ENCODE peak calls at places on chromosomes 2 and 18, in four cellular contexts. One of them, this sample, is unnamed.

GRCh38 chr2:161344737-161345136 is 36.5 kb downstream of the PSMD14 start:
- DNase-seq in K562: no peak
- DNase-seq in HepG2: no peak
- DNase-seq in GM12878: no peak
- DNase-seq in this sample: no peak

GRCh38 chr2:2809771-2810170 is 478.7 kb upstream of the MYT1L start:
- DNase-seq in HepG2: no peak
- DNase-seq in K562: no peak
- DNase-seq in GM12878: no peak
- DNase-seq in this sample: no peak

GRCh38 chr2:95530734-95531133 is 46.2 kb upstream of the TRIM43B start:
- DNase-seq in HepG2: no peak
- DNase-seq in GM12878: peak
- DNase-seq in K562: no peak
- DNase-seq in this sample: no peak

GRCh38 chr2:241903121-241904010 is 33.8 kb downstream of the RTP5 start:
- DNase-seq in K562: no peak
- DNase-seq in HepG2: no peak
- DNase-seq in GM12878: no peak
- DNase-seq in this sample: no peak

GRCh38 chr2:161208527-161209139 is 48.4 kb downstream of the TANK start:
- DNase-seq in HepG2: peak
- DNase-seq in GM12878: no peak
- DNase-seq in K562: peak
- DNase-seq in this sample: no peak

GRCh38 chr2:61179701-61180639 is 18.0 kb downstream of the C2orf74 start:
- DNase-seq in GM12878: no peak
- DNase-seq in K562: peak
- DNase-seq in HepG2: no peak
- DNase-seq in this sample: peak

GRCh38 chr2:203623616-203624015 is 82.8 kb upstream of the CD28 start:
- DNase-seq in GM12878: no peak
- DNase-seq in K562: no peak
- DNase-seq in HepG2: no peak
- DNase-seq in this sample: no peak

GRCh38 chr2:140465301-140465700 is 1665.5 kb downstream of the LRP1B start:
- DNase-seq in GM12878: no peak
- DNase-seq in K562: no peak
- DNase-seq in HepG2: no peak
- DNase-seq in this sample: no peak

GRCh38 chr2:156445311-156446218 is 9.4 kb downstream of the GPD2 start:
- DNase-seq in GM12878: no peak
- DNase-seq in K562: peak
- DNase-seq in HepG2: no peak
- DNase-seq in this sample: no peak

GRCh38 chr2:176679306-176679705 is 410.1 kb downstream of the MTX2 start:
- DNase-seq in HepG2: no peak
- DNase-seq in K562: no peak
- DNase-seq in GM12878: no peak
- DNase-seq in this sample: no peak

GRCh38 chr2:43021791-43022500 is 204.5 kb downstream of the ZFP36L2 start:
- DNase-seq in HepG2: peak
- DNase-seq in K562: peak
- DNase-seq in GM12878: no peak
- DNase-seq in this sample: no peak

GRCh38 chr2:216139884-216140283 is 30.7 kb downstream of the XRCC5 start:
- DNase-seq in K562: peak
- DNase-seq in HepG2: peak
- DNase-seq in GM12878: no peak
- DNase-seq in this sample: peak

GRCh38 chr2:172095146-172095904 is 7.4 kb downstream of the DLX2 start:
- DNase-seq in GM12878: no peak
- DNase-seq in K562: no peak
- DNase-seq in HepG2: no peak
- DNase-seq in this sample: peak

GRCh38 chr2:27305516-27305915 is 2.7 kb downstream of the UCN start:
- DNase-seq in K562: no peak
- DNase-seq in GM12878: no peak
- DNase-seq in HepG2: no peak
- DNase-seq in this sample: no peak

GRCh38 chr2:104864280-104864599 is 10.3 kb downstream of the POU3F3 start:
- DNase-seq in HepG2: no peak
- DNase-seq in K562: no peak
- DNase-seq in GM12878: no peak
- DNase-seq in this sample: no peak

GRCh38 chr2:224104668-224105386 is 65.7 kb upstream of the SERPINE2 start:
- DNase-seq in HepG2: peak
- DNase-seq in K562: no peak
- DNase-seq in GM12878: no peak
- DNase-seq in this sample: no peak

GRCh38 chr2:148455791-148456190 is 188.8 kb upstream of the EPC2 start:
- DNase-seq in HepG2: peak
- DNase-seq in GM12878: no peak
- DNase-seq in K562: no peak
- DNase-seq in this sample: no peak

GRCh38 chr2:75055820-75056675 is 97.6 kb downstream of the POLE4 start:
- DNase-seq in GM12878: peak
- DNase-seq in HepG2: no peak
- DNase-seq in K562: no peak
- DNase-seq in this sample: no peak

GRCh38 chr18:49628119-49628518 is 66.3 kb downstream of the LIPG start:
- DNase-seq in GM12878: no peak
- DNase-seq in HepG2: no peak
- DNase-seq in K562: no peak
- DNase-seq in this sample: no peak

GRCh38 chr18:36693931-36694661 is 134.7 kb downstream of the TPGS2 start:
- DNase-seq in HepG2: peak
- DNase-seq in GM12878: no peak
- DNase-seq in K562: no peak
- DNase-seq in this sample: no peak

GRCh38 chr2:1134629-1135028 is 184.0 kb downstream of the SNTG2 start:
- DNase-seq in K562: no peak
- DNase-seq in GM12878: no peak
- DNase-seq in HepG2: no peak
- DNase-seq in this sample: no peak

GRCh38 chr18:63970803-63971191 is 916 bp downstream of the SERPINB8 start:
- DNase-seq in HepG2: no peak
- DNase-seq in K562: no peak
- DNase-seq in GM12878: no peak
- DNase-seq in this sample: no peak

GRCh38 chr2:35946431-35946991 is 409.1 kb upstream of the CRIM1 start:
- DNase-seq in HepG2: no peak
- DNase-seq in K562: no peak
- DNase-seq in GM12878: no peak
- DNase-seq in this sample: no peak

GRCh38 chr2:127255146-127255545 is 35.0 kb upstream of the CYP27C1 start:
- DNase-seq in HepG2: peak
- DNase-seq in K562: no peak
- DNase-seq in GM12878: no peak
- DNase-seq in this sample: no peak

GRCh38 chr18:75128051-75128605 is 80.8 kb downstream of the PTGR3 start:
- DNase-seq in GM12878: no peak
- DNase-seq in K562: no peak
- DNase-seq in HepG2: no peak
- DNase-seq in this sample: no peak

GRCh38 chr2:29215739-29216608 is 100.8 kb downstream of the CLIP4 start:
- DNase-seq in HepG2: no peak
- DNase-seq in GM12878: no peak
- DNase-seq in K562: no peak
- DNase-seq in this sample: peak

GRCh38 chr2:159094173-159094737 is 125.8 kb downstream of the TANC1 start:
- DNase-seq in K562: no peak
- DNase-seq in HepG2: no peak
- DNase-seq in GM12878: no peak
- DNase-seq in this sample: no peak

GRCh38 chr2:173149491-173149890 is 73.8 kb downstream of the MAP3K20 start:
- DNase-seq in K562: no peak
- DNase-seq in HepG2: no peak
- DNase-seq in GM12878: peak
- DNase-seq in this sample: no peak

GRCh38 chr18:55001625-55002024 is 42.4 kb upstream of the CCDC68 start:
- DNase-seq in K562: no peak
- DNase-seq in GM12878: no peak
- DNase-seq in HepG2: no peak
- DNase-seq in this sample: no peak

GRCh38 chr2:7812231-7812995 is 869.4 kb upstream of the ID2 start:
- DNase-seq in GM12878: no peak
- DNase-seq in K562: no peak
- DNase-seq in HepG2: no peak
- DNase-seq in this sample: no peak

GRCh38 chr2:72007402-72007801 is 140.3 kb downstream of the CYP26B1 start:
- DNase-seq in GM12878: no peak
- DNase-seq in K562: no peak
- DNase-seq in HepG2: no peak
- DNase-seq in this sample: no peak

GRCh38 chr2:100882645-100883613 is 63.0 kb downstream of the NPAS2 start:
- DNase-seq in GM12878: no peak
- DNase-seq in HepG2: peak
- DNase-seq in K562: no peak
- DNase-seq in this sample: no peak

GRCh38 chr2:70468898-70469297 is 84.7 kb downstream of the TGFA start:
- DNase-seq in HepG2: no peak
- DNase-seq in GM12878: no peak
- DNase-seq in K562: no peak
- DNase-seq in this sample: no peak

GRCh38 chr18:63997606-63998005 is 27.7 kb downstream of the SERPINB8 start:
- DNase-seq in K562: no peak
- DNase-seq in HepG2: no peak
- DNase-seq in GM12878: no peak
- DNase-seq in this sample: no peak

GRCh38 chr2:207061181-207061580 is 104.6 kb downstream of the KLF7 start:
- DNase-seq in HepG2: no peak
- DNase-seq in K562: no peak
- DNase-seq in GM12878: no peak
- DNase-seq in this sample: no peak

GRCh38 chr2:238461916-238462315 is 35.2 kb downstream of the ASB1 start:
- DNase-seq in GM12878: no peak
- DNase-seq in HepG2: peak
- DNase-seq in K562: no peak
- DNase-seq in this sample: no peak
- TF ChIP-seq NFIC in GM12878: no peak
- TF ChIP-seq NFIC in HepG2: no peak
- TF ChIP-seq NFIC in K562: no peak
- TF ChIP-seq NFIC in this sample: no peak

GRCh38 chr2:85481818-85482777 is 56.9 kb upstream of the MAT2A start:
- DNase-seq in GM12878: no peak
- DNase-seq in HepG2: no peak
- DNase-seq in K562: no peak
- DNase-seq in this sample: no peak
- TF ChIP-seq NFIC in GM12878: no peak
- TF ChIP-seq NFIC in HepG2: no peak
- TF ChIP-seq NFIC in K562: no peak
- TF ChIP-seq NFIC in this sample: no peak

GRCh38 chr2:63842149-63843061 is 709 bp downstream of the UGP2 start:
- DNase-seq in K562: peak
- DNase-seq in HepG2: peak
- DNase-seq in GM12878: no peak
- DNase-seq in this sample: peak

GRCh38 chr2:63845866-63846265 is 4.2 kb downstream of the UGP2 start:
- DNase-seq in GM12878: no peak
- DNase-seq in HepG2: no peak
- DNase-seq in K562: no peak
- DNase-seq in this sample: no peak

GRCh38 chr2:63843093-63843492 is 1.4 kb downstream of the UGP2 start:
- DNase-seq in HepG2: no peak
- DNase-seq in GM12878: no peak
- DNase-seq in K562: no peak
- DNase-seq in this sample: no peak

GRCh38 chr2:63844616-63845015 is 2.9 kb downstream of the UGP2 start:
- DNase-seq in GM12878: no peak
- DNase-seq in K562: no peak
- DNase-seq in HepG2: no peak
- DNase-seq in this sample: no peak

GRCh38 chr2:63843791-63844190 is 2.1 kb downstream of the UGP2 start:
- DNase-seq in GM12878: no peak
- DNase-seq in HepG2: no peak
- DNase-seq in K562: no peak
- DNase-seq in this sample: no peak
- TF ChIP-seq NFIC in GM12878: no peak
- TF ChIP-seq NFIC in HepG2: no peak
- TF ChIP-seq NFIC in K562: no peak
- TF ChIP-seq NFIC in this sample: no peak

GRCh38 chr2:84797271-84797670 is 83.6 kb downstream of the TRABD2A start:
- DNase-seq in K562: no peak
- DNase-seq in HepG2: no peak
- DNase-seq in GM12878: no peak
- DNase-seq in this sample: no peak

GRCh38 chr2:84805250-84805917 is 75.5 kb downstream of the TRABD2A start:
- DNase-seq in K562: no peak
- DNase-seq in HepG2: no peak
- DNase-seq in GM12878: no peak
- DNase-seq in this sample: no peak

GRCh38 chr2:84800194-84800805 is 80.6 kb downstream of the TRABD2A start:
- DNase-seq in GM12878: no peak
- DNase-seq in K562: no peak
- DNase-seq in HepG2: no peak
- DNase-seq in this sample: no peak

GRCh38 chr2:84799772-84800171 is 81.1 kb downstream of the TRABD2A start:
- DNase-seq in HepG2: no peak
- DNase-seq in GM12878: no peak
- DNase-seq in K562: no peak
- DNase-seq in this sample: no peak

GRCh38 chr2:84801816-84802215 is 79.1 kb downstream of the TRABD2A start:
- DNase-seq in HepG2: no peak
- DNase-seq in K562: no peak
- DNase-seq in GM12878: no peak
- DNase-seq in this sample: no peak
- TF ChIP-seq NFIC in HepG2: no peak
- TF ChIP-seq NFIC in K562: no peak
- TF ChIP-seq NFIC in GM12878: no peak
- TF ChIP-seq NFIC in this sample: no peak

DNA sequence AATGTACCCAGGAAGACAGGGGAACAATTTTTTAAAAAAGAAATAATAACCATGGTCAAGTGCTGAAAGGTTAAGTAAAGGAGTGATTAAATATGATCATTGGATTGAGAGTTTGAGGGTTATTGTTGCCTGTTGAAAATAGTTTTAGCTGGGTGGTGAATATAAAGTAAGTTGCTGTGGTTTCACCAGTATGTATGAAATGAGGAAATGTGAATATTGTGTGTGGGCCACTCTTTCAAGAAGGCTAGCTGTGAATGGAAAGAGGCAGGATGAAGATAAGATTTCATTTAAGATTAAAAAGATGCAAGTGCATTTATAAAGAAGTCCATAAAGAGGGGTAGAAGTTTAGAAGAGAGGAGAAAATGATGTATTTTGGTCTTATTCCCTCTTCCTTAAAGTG is 53.8 kb downstream of the GULP1 start:
- DNase-seq in K562: no peak
- DNase-seq in GM12878: no peak
- DNase-seq in HepG2: no peak
- DNase-seq in this sample: no peak
- TF ChIP-seq NFIC in K562: no peak
- TF ChIP-seq NFIC in GM12878: no peak
- TF ChIP-seq NFIC in HepG2: no peak
- TF ChIP-seq NFIC in this sample: no peak

This sample was measured in SK-N-SH.